ENCODE peak calls at places on chromosomes 12 and 14, in six cellular contexts. One of them, this sample, is unnamed.

GRCh38 chr12:58347188-58347587 is 405.8 kb downstream of the ATP23 start:
- DNase-seq in IMR-90: no peak
- DNase-seq in H9: no peak
- DNase-seq in neuronal stem cell: no peak
- DNase-seq in H1: no peak
- DNase-seq in mesenchymal stem cell: no peak
- DNase-seq in this sample: no peak

GRCh38 chr12:131860472-131861260 is 32.5 kb downstream of the MMP17 start:
- DNase-seq in IMR-90: peak; percentile 57
- DNase-seq in H9: peak; percentile 85
- DNase-seq in neuronal stem cell: peak; percentile 21
- DNase-seq in H1: no peak
- DNase-seq in mesenchymal stem cell: peak; percentile 94
- DNase-seq in this sample: peak; percentile 96

GRCh38 chr14:100694579-100695422 is 31.9 kb upstream of the DLK1 start:
- DNase-seq in IMR-90: no peak
- DNase-seq in H9: no peak
- DNase-seq in neuronal stem cell: no peak
- DNase-seq in H1: no peak
- DNase-seq in mesenchymal stem cell: no peak
- DNase-seq in this sample: no peak

GRCh38 chr14:71651228-71651627 is 281.0 kb upstream of the RGS6 start:
- DNase-seq in IMR-90: peak; percentile 95
- DNase-seq in H9: no peak
- DNase-seq in neuronal stem cell: no peak
- DNase-seq in H1: no peak
- DNase-seq in mesenchymal stem cell: peak; percentile 82
- DNase-seq in this sample: no peak

GRCh38 chr14:104537613-104537988 is 42.0 kb upstream of the C14orf180 start:
- DNase-seq in IMR-90: no peak
- DNase-seq in H9: no peak
- DNase-seq in neuronal stem cell: no peak
- DNase-seq in H1: no peak
- DNase-seq in mesenchymal stem cell: no peak
- DNase-seq in this sample: no peak

GRCh38 chr14:103713304-103714062 is 1.8 kb downstream of the XRCC3 start:
- DNase-seq in IMR-90: no peak
- DNase-seq in H9: no peak
- DNase-seq in neuronal stem cell: no peak
- DNase-seq in H1: no peak
- DNase-seq in mesenchymal stem cell: no peak
- DNase-seq in this sample: no peak

GRCh38 chr14:105315211-105315721 is 718 bp downstream of the PACS2 start:
- DNase-seq in IMR-90: no peak
- DNase-seq in H9: peak; percentile 57
- DNase-seq in neuronal stem cell: no peak
- DNase-seq in H1: peak; percentile 73
- DNase-seq in mesenchymal stem cell: peak; percentile 55
- DNase-seq in this sample: no peak

GRCh38 chr12:10179871-10180270 is 1.0 kb downstream of the TMEM52B start:
- DNase-seq in IMR-90: peak; percentile 55
- DNase-seq in H9: no peak
- DNase-seq in neuronal stem cell: no peak
- DNase-seq in H1: no peak
- DNase-seq in mesenchymal stem cell: peak; percentile 70
- DNase-seq in this sample: peak; percentile 91

GRCh38 chr14:105390849-105391500 is 7.4 kb upstream of the TEX22 start:
- DNase-seq in IMR-90: no peak
- DNase-seq in H9: no peak
- DNase-seq in neuronal stem cell: no peak
- DNase-seq in H1: no peak
- DNase-seq in mesenchymal stem cell: no peak
- DNase-seq in this sample: no peak

GRCh38 chr14:59632381-59632780 is 55.8 kb upstream of the CCDC175 start:
- DNase-seq in IMR-90: peak; percentile 6
- DNase-seq in H9: peak; percentile 66
- DNase-seq in neuronal stem cell: peak; percentile 27
- DNase-seq in H1: peak; percentile 54
- DNase-seq in mesenchymal stem cell: peak; percentile 21
- DNase-seq in this sample: peak; percentile 55

GRCh38 chr14:88323520-88324199 is 591 bp upstream of the KCNK10 start:
- DNase-seq in IMR-90: peak; percentile 1
- DNase-seq in H9: peak; percentile 64
- DNase-seq in neuronal stem cell: no peak
- DNase-seq in H1: peak; percentile 74
- DNase-seq in mesenchymal stem cell: peak; percentile 1
- DNase-seq in this sample: no peak

GRCh38 chr12:101671157-101671791 is 26.2 kb upstream of the CHPT1 start:
- DNase-seq in IMR-90: no peak
- DNase-seq in H9: no peak
- DNase-seq in neuronal stem cell: no peak
- DNase-seq in H1: no peak
- DNase-seq in mesenchymal stem cell: no peak
- DNase-seq in this sample: no peak

GRCh38 chr14:89911018-89911919 is 43.3 kb downstream of the EFCAB11 start:
- DNase-seq in IMR-90: peak; percentile 75
- DNase-seq in H9: peak; percentile 59
- DNase-seq in neuronal stem cell: peak; percentile 12
- DNase-seq in H1: peak; percentile 59
- DNase-seq in mesenchymal stem cell: peak; percentile 59
- DNase-seq in this sample: peak; percentile 70

GRCh38 chr14:68628605-68629310 is 164.1 kb downstream of the ZFP36L1 start:
- DNase-seq in IMR-90: no peak
- DNase-seq in H9: peak; percentile 60
- DNase-seq in neuronal stem cell: no peak
- DNase-seq in H1: peak; percentile 73
- DNase-seq in mesenchymal stem cell: no peak
- DNase-seq in this sample: peak; percentile 89

GRCh38 chr14:93132472-93133065 is 16.8 kb upstream of the ITPK1 start:
- DNase-seq in IMR-90: peak; percentile 22
- DNase-seq in H9: peak; percentile 51
- DNase-seq in neuronal stem cell: no peak
- DNase-seq in H1: no peak
- DNase-seq in mesenchymal stem cell: peak; percentile 33
- DNase-seq in this sample: peak; percentile 62

GRCh38 chr12:15602051-15602672 is 187.0 kb downstream of the EPS8 start:
- DNase-seq in IMR-90: peak; percentile 31
- DNase-seq in H9: no peak
- DNase-seq in neuronal stem cell: no peak
- DNase-seq in H1: no peak
- DNase-seq in mesenchymal stem cell: no peak
- DNase-seq in this sample: no peak

GRCh38 chr12:72485017-72485701 is 213.0 kb downstream of the TRHDE start:
- DNase-seq in IMR-90: no peak
- DNase-seq in H9: no peak
- DNase-seq in neuronal stem cell: no peak
- DNase-seq in H1: no peak
- DNase-seq in mesenchymal stem cell: no peak
- DNase-seq in this sample: no peak

GRCh38 chr12:18798445-18799139 is 60.7 kb downstream of the CAPZA3 start:
- DNase-seq in IMR-90: no peak
- DNase-seq in H9: no peak
- DNase-seq in neuronal stem cell: no peak
- DNase-seq in H1: no peak
- DNase-seq in mesenchymal stem cell: no peak
- DNase-seq in this sample: no peak

GRCh38 chr12:132593938-132594358 is 16.4 kb downstream of the LRCOL1 start:
- DNase-seq in IMR-90: peak; percentile 84
- DNase-seq in H9: peak; percentile 97
- DNase-seq in neuronal stem cell: peak; percentile 81
- DNase-seq in H1: peak; percentile 77
- DNase-seq in mesenchymal stem cell: peak; percentile 94
- DNase-seq in this sample: peak; percentile 89

GRCh38 chr12:56989866-56990610 is 16.3 kb downstream of the ZBTB39 start:
- DNase-seq in IMR-90: no peak
- DNase-seq in H9: no peak
- DNase-seq in neuronal stem cell: no peak
- DNase-seq in H1: no peak
- DNase-seq in mesenchymal stem cell: no peak
- DNase-seq in this sample: no peak

GRCh38 chr12:56990648-56991318 is 15.6 kb downstream of the ZBTB39 start:
- DNase-seq in IMR-90: no peak
- DNase-seq in H9: peak; percentile 24
- DNase-seq in neuronal stem cell: no peak
- DNase-seq in H1: peak; percentile 42
- DNase-seq in mesenchymal stem cell: no peak
- DNase-seq in this sample: peak; percentile 19

GRCh38 chr12:56987011-56987410 is 19.3 kb downstream of the ZBTB39 start:
- DNase-seq in IMR-90: no peak
- DNase-seq in H9: no peak
- DNase-seq in neuronal stem cell: no peak
- DNase-seq in H1: peak; percentile 33
- DNase-seq in mesenchymal stem cell: no peak
- DNase-seq in this sample: no peak

GRCh38 chr12:56988207-56988739 is 18.1 kb downstream of the ZBTB39 start:
- DNase-seq in IMR-90: no peak
- DNase-seq in H9: peak; percentile 38
- DNase-seq in neuronal stem cell: no peak
- DNase-seq in H1: peak; percentile 46
- DNase-seq in mesenchymal stem cell: peak; percentile 46
- DNase-seq in this sample: peak; percentile 27

GRCh38 chr12:56987551-56988053 is 18.7 kb downstream of the ZBTB39 start:
- DNase-seq in IMR-90: peak; percentile 65
- DNase-seq in H9: peak; percentile 92
- DNase-seq in neuronal stem cell: peak; percentile 79
- DNase-seq in H1: peak; percentile 94
- DNase-seq in mesenchymal stem cell: peak; percentile 75
- DNase-seq in this sample: peak; percentile 91
- H2AFZ ChIP-seq in IMR-90: peak overlapping the region; percentile 66
- H2AFZ ChIP-seq in H9: no peak overlapping the region
- H2AFZ ChIP-seq in neuronal stem cell: peak overlapping the region; percentile 43
- H2AFZ ChIP-seq in H1: peak overlapping the region; percentile 81
- H2AFZ ChIP-seq in mesenchymal stem cell: no peak overlapping the region
- H2AFZ ChIP-seq in this sample: no peak overlapping the region

GRCh38 chr14:22885975-22886374 is 3.0 kb downstream of the REM2 start:
- DNase-seq in IMR-90: no peak
- DNase-seq in H9: no peak
- DNase-seq in neuronal stem cell: no peak
- DNase-seq in H1: no peak
- DNase-seq in mesenchymal stem cell: no peak
- DNase-seq in this sample: no peak

GRCh38 chr14:22882529-22883190 is 362 bp upstream of the REM2 start:
- DNase-seq in IMR-90: peak; percentile 46
- DNase-seq in H9: peak; percentile 69
- DNase-seq in neuronal stem cell: no peak
- DNase-seq in H1: peak; percentile 64
- DNase-seq in mesenchymal stem cell: peak; percentile 66
- DNase-seq in this sample: peak; percentile 49

GRCh38 chr14:22884721-22885523 is 1.9 kb downstream of the REM2 start:
- DNase-seq in IMR-90: no peak
- DNase-seq in H9: no peak
- DNase-seq in neuronal stem cell: no peak
- DNase-seq in H1: no peak
- DNase-seq in mesenchymal stem cell: no peak
- DNase-seq in this sample: no peak

GRCh38 chr14:22882064-22882463 is 958 bp upstream of the REM2 start:
- DNase-seq in IMR-90: no peak
- DNase-seq in H9: no peak
- DNase-seq in neuronal stem cell: no peak
- DNase-seq in H1: no peak
- DNase-seq in mesenchymal stem cell: no peak
- DNase-seq in this sample: no peak

DNA sequence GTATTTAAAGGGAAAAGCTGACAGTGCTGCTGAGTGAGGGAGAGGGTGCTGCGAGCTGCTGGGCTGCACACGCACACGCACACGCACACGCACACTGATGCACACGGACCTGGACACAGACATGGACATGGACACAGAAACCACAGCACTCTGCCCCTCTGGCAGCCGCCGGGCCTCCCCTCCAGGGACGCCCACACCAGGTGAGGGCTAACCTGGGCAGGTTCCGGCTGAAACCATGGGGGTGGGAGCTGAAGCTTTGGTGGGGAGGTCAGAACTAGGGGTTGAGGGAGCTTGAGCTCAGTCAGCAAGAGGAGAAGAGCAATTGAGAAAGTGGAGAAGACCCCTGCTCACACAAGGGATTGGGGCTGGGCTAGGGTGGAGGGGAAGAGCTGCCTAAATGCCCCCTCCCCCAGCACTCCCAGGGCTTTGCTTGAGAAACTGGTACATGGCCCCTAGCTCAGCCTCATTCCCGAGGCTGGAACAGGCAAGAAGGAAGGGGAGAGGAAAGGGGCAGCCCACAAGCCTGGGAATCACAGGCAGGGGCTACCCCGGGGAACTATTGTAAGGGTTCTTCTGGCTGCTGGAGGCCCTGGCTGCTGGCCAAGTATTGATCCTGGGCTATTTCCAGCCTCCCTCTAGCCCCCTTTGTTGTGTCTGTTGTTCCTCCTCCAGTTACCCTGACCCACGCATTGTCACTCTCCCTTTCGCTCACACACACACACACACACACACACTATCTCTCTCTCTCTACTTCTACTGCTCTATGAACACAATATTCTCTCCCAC is at the start of gene REM2:
- DNase-seq in IMR-90: no peak
- DNase-seq in H9: peak; percentile 44
- DNase-seq in neuronal stem cell: no peak
- DNase-seq in H1: peak; percentile 54
- DNase-seq in mesenchymal stem cell: no peak
- DNase-seq in this sample: no peak
- H2AK5ac ChIP-seq in IMR-90: no peak within 1 kb of the TSS
- H2AK5ac ChIP-seq in H9: no peak within 1 kb of the TSS
- H2AK5ac ChIP-seq in neuronal stem cell: peak within 1 kb of the TSS; percentile 63
- H2AK5ac ChIP-seq in H1: peak within 1 kb of the TSS; percentile 59
- H2AK5ac ChIP-seq in mesenchymal stem cell: peak within 1 kb of the TSS; percentile 15
- H2AK5ac ChIP-seq in this sample: no peak within 1 kb of the TSS

GRCh38 chr14:76089575-76089974 is 62.1 kb upstream of the GPATCH2L start:
- DNase-seq in IMR-90: no peak
- DNase-seq in H9: no peak
- DNase-seq in neuronal stem cell: no peak
- DNase-seq in H1: no peak
- DNase-seq in mesenchymal stem cell: no peak
- DNase-seq in this sample: no peak

GRCh38 chr14:76090611-76091010 is 61.1 kb upstream of the GPATCH2L start:
- DNase-seq in IMR-90: no peak
- DNase-seq in H9: no peak
- DNase-seq in neuronal stem cell: no peak
- DNase-seq in H1: no peak
- DNase-seq in mesenchymal stem cell: no peak
- DNase-seq in this sample: no peak

GRCh38 chr14:76086636-76087035 is 65.1 kb upstream of the GPATCH2L start:
- DNase-seq in IMR-90: no peak
- DNase-seq in H9: no peak
- DNase-seq in neuronal stem cell: no peak
- DNase-seq in H1: no peak
- DNase-seq in mesenchymal stem cell: no peak
- DNase-seq in this sample: no peak

GRCh38 chr14:76089151-76089550 is 62.6 kb upstream of the GPATCH2L start:
- DNase-seq in IMR-90: no peak
- DNase-seq in H9: no peak
- DNase-seq in neuronal stem cell: no peak
- DNase-seq in H1: no peak
- DNase-seq in mesenchymal stem cell: no peak
- DNase-seq in this sample: no peak

GRCh38 chr14:76091036-76091435 is 60.7 kb upstream of the GPATCH2L start:
- DNase-seq in IMR-90: no peak
- DNase-seq in H9: no peak
- DNase-seq in neuronal stem cell: no peak
- DNase-seq in H1: no peak
- DNase-seq in mesenchymal stem cell: no peak
- DNase-seq in this sample: no peak
- H2AFZ ChIP-seq in IMR-90: no peak overlapping the region
- H2AFZ ChIP-seq in H9: no peak overlapping the region
- H2AFZ ChIP-seq in neuronal stem cell: no peak overlapping the region
- H2AFZ ChIP-seq in H1: peak overlapping the region; percentile 66
- H2AFZ ChIP-seq in mesenchymal stem cell: no peak overlapping the region
- H2AFZ ChIP-seq in this sample: no peak overlapping the region

GRCh38 chr14:74977901-74978385 is 22.5 kb upstream of the PGF start:
- DNase-seq in IMR-90: no peak
- DNase-seq in H9: peak; percentile 20
- DNase-seq in neuronal stem cell: no peak
- DNase-seq in H1: no peak
- DNase-seq in mesenchymal stem cell: no peak
- DNase-seq in this sample: no peak
- H2AK5ac ChIP-seq in IMR-90: peak overlapping the region; percentile 10
- H2AK5ac ChIP-seq in H9: no peak overlapping the region
- H2AK5ac ChIP-seq in neuronal stem cell: peak overlapping the region; percentile 14
- H2AK5ac ChIP-seq in H1: no peak overlapping the region
- H2AK5ac ChIP-seq in mesenchymal stem cell: peak overlapping the region; percentile 20
- H2AK5ac ChIP-seq in this sample: peak overlapping the region; percentile 50

This sample was measured in trophoblast cell.